ENCODE peak calls at places on chromosomes 11 and 22, in five cellular contexts. One of them, this sample, is unnamed.

GRCh38 chr11:121589946-121590537 is 137.3 kb upstream of the SORL1-AS1 start:
- DNase-seq in psoas muscle: no peak
- DNase-seq in fibroblast of mammary gland: no peak
- DNase-seq in stimulated activated CD8-positive, alpha-beta memory T cell treated with anti-CD3 and anti-CD28 coated beads, Interleukin-15, amount 100 ng/mL, for 24 hours: no peak
- DNase-seq in NAMALWA: peak
- DNase-seq in this sample: no peak

GRCh38 chr11:122772945-122773344 is 65.4 kb upstream of the CRTAM start:
- DNase-seq in psoas muscle: no peak
- DNase-seq in NAMALWA: no peak
- DNase-seq in stimulated activated CD8-positive, alpha-beta memory T cell treated with anti-CD3 and anti-CD28 coated beads, Interleukin-15, amount 100 ng/mL, for 24 hours: no peak
- DNase-seq in fibroblast of mammary gland: peak
- DNase-seq in this sample: no peak

GRCh38 chr11:67006029-67006884 is 16.7 kb upstream of the SYT12 start:
- DNase-seq in stimulated activated CD8-positive, alpha-beta memory T cell treated with anti-CD3 and anti-CD28 coated beads, Interleukin-15, amount 100 ng/mL, for 24 hours: no peak
- DNase-seq in fibroblast of mammary gland: peak
- DNase-seq in NAMALWA: peak
- DNase-seq in psoas muscle: peak
- DNase-seq in this sample: peak

GRCh38 chr22:23834830-23835772 is 3.7 kb downstream of the DERL3 start:
- DNase-seq in NAMALWA: no peak
- DNase-seq in fibroblast of mammary gland: no peak
- DNase-seq in stimulated activated CD8-positive, alpha-beta memory T cell treated with anti-CD3 and anti-CD28 coated beads, Interleukin-15, amount 100 ng/mL, for 24 hours: no peak
- DNase-seq in psoas muscle: peak
- DNase-seq in this sample: no peak

GRCh38 chr11:112451250-112451649 is 190.6 kb upstream of the PLET1 start:
- DNase-seq in psoas muscle: no peak
- DNase-seq in NAMALWA: no peak
- DNase-seq in stimulated activated CD8-positive, alpha-beta memory T cell treated with anti-CD3 and anti-CD28 coated beads, Interleukin-15, amount 100 ng/mL, for 24 hours: no peak
- DNase-seq in fibroblast of mammary gland: no peak
- DNase-seq in this sample: no peak

GRCh38 chr22:44664149-44664548 is 37.9 kb upstream of the PRR5 start:
- DNase-seq in fibroblast of mammary gland: no peak
- DNase-seq in psoas muscle: peak
- DNase-seq in NAMALWA: no peak
- DNase-seq in stimulated activated CD8-positive, alpha-beta memory T cell treated with anti-CD3 and anti-CD28 coated beads, Interleukin-15, amount 100 ng/mL, for 24 hours: no peak
- DNase-seq in this sample: no peak

GRCh38 chr11:79100093-79100704 is 340.6 kb downstream of the TENM4 start:
- DNase-seq in NAMALWA: peak
- DNase-seq in fibroblast of mammary gland: peak
- DNase-seq in psoas muscle: no peak
- DNase-seq in stimulated activated CD8-positive, alpha-beta memory T cell treated with anti-CD3 and anti-CD28 coated beads, Interleukin-15, amount 100 ng/mL, for 24 hours: no peak
- DNase-seq in this sample: peak

GRCh38 chr22:30249049-30250038 is 2.8 kb upstream of the LIF start:
- DNase-seq in NAMALWA: no peak
- DNase-seq in psoas muscle: peak
- DNase-seq in stimulated activated CD8-positive, alpha-beta memory T cell treated with anti-CD3 and anti-CD28 coated beads, Interleukin-15, amount 100 ng/mL, for 24 hours: no peak
- DNase-seq in fibroblast of mammary gland: peak
- DNase-seq in this sample: no peak

GRCh38 chr22:38706101-38706884 is 549 bp downstream of the GTPBP1 start:
- DNase-seq in stimulated activated CD8-positive, alpha-beta memory T cell treated with anti-CD3 and anti-CD28 coated beads, Interleukin-15, amount 100 ng/mL, for 24 hours: no peak
- DNase-seq in NAMALWA: peak
- DNase-seq in psoas muscle: peak
- DNase-seq in fibroblast of mammary gland: peak
- DNase-seq in this sample: no peak

GRCh38 chr11:117580866-117581265 is 216.2 kb downstream of the DSCAML1 start:
- DNase-seq in psoas muscle: no peak
- DNase-seq in fibroblast of mammary gland: no peak
- DNase-seq in NAMALWA: no peak
- DNase-seq in stimulated activated CD8-positive, alpha-beta memory T cell treated with anti-CD3 and anti-CD28 coated beads, Interleukin-15, amount 100 ng/mL, for 24 hours: no peak
- DNase-seq in this sample: no peak

GRCh38 chr11:75267171-75267970 is 26.8 kb downstream of the TPBGL start:
- DNase-seq in fibroblast of mammary gland: no peak
- DNase-seq in psoas muscle: peak
- DNase-seq in stimulated activated CD8-positive, alpha-beta memory T cell treated with anti-CD3 and anti-CD28 coated beads, Interleukin-15, amount 100 ng/mL, for 24 hours: no peak
- DNase-seq in NAMALWA: peak
- DNase-seq in this sample: no peak

GRCh38 chr11:46557684-46558151 is 36.1 kb downstream of the AMBRA1 start:
- DNase-seq in NAMALWA: no peak
- DNase-seq in psoas muscle: no peak
- DNase-seq in stimulated activated CD8-positive, alpha-beta memory T cell treated with anti-CD3 and anti-CD28 coated beads, Interleukin-15, amount 100 ng/mL, for 24 hours: no peak
- DNase-seq in fibroblast of mammary gland: peak
- DNase-seq in this sample: no peak

GRCh38 chr11:61113209-61113608 is 10.9 kb downstream of the CD5 start:
- DNase-seq in stimulated activated CD8-positive, alpha-beta memory T cell treated with anti-CD3 and anti-CD28 coated beads, Interleukin-15, amount 100 ng/mL, for 24 hours: no peak
- DNase-seq in NAMALWA: no peak
- DNase-seq in fibroblast of mammary gland: no peak
- DNase-seq in psoas muscle: no peak
- DNase-seq in this sample: no peak

GRCh38 chr22:41557401-41558240 is 3.2 kb upstream of the CSDC2 start:
- DNase-seq in NAMALWA: no peak
- DNase-seq in fibroblast of mammary gland: peak
- DNase-seq in psoas muscle: no peak
- DNase-seq in stimulated activated CD8-positive, alpha-beta memory T cell treated with anti-CD3 and anti-CD28 coated beads, Interleukin-15, amount 100 ng/mL, for 24 hours: no peak
- DNase-seq in this sample: peak

GRCh38 chr11:57597461-57597892 is at the start of gene SERPING1:
- DNase-seq in stimulated activated CD8-positive, alpha-beta memory T cell treated with anti-CD3 and anti-CD28 coated beads, Interleukin-15, amount 100 ng/mL, for 24 hours: no peak
- DNase-seq in NAMALWA: no peak
- DNase-seq in psoas muscle: peak
- DNase-seq in fibroblast of mammary gland: peak
- DNase-seq in this sample: no peak

GRCh38 chr11:119134389-119134978 is 13.1 kb downstream of the HINFP start:
- DNase-seq in fibroblast of mammary gland: no peak
- DNase-seq in stimulated activated CD8-positive, alpha-beta memory T cell treated with anti-CD3 and anti-CD28 coated beads, Interleukin-15, amount 100 ng/mL, for 24 hours: no peak
- DNase-seq in psoas muscle: no peak
- DNase-seq in NAMALWA: peak
- DNase-seq in this sample: no peak

GRCh38 chr11:62400760-62401159 is 18.1 kb upstream of the SCGB1A1 start:
- DNase-seq in stimulated activated CD8-positive, alpha-beta memory T cell treated with anti-CD3 and anti-CD28 coated beads, Interleukin-15, amount 100 ng/mL, for 24 hours: no peak
- DNase-seq in NAMALWA: no peak
- DNase-seq in fibroblast of mammary gland: peak
- DNase-seq in psoas muscle: peak
- DNase-seq in this sample: no peak

GRCh38 chr22:32480238-32480637 is 5.6 kb downstream of the FBXO7 start:
- DNase-seq in stimulated activated CD8-positive, alpha-beta memory T cell treated with anti-CD3 and anti-CD28 coated beads, Interleukin-15, amount 100 ng/mL, for 24 hours: no peak
- DNase-seq in fibroblast of mammary gland: no peak
- DNase-seq in NAMALWA: no peak
- DNase-seq in psoas muscle: no peak
- DNase-seq in this sample: no peak

GRCh38 chr22:40182231-40182835 is 4.6 kb downstream of the TNRC6B start:
- DNase-seq in NAMALWA: no peak
- DNase-seq in fibroblast of mammary gland: peak
- DNase-seq in stimulated activated CD8-positive, alpha-beta memory T cell treated with anti-CD3 and anti-CD28 coated beads, Interleukin-15, amount 100 ng/mL, for 24 hours: no peak
- DNase-seq in psoas muscle: no peak
- DNase-seq in this sample: no peak

GRCh38 chr11:19447150-19447566 is 206.4 kb upstream of the E2F8 start:
- DNase-seq in stimulated activated CD8-positive, alpha-beta memory T cell treated with anti-CD3 and anti-CD28 coated beads, Interleukin-15, amount 100 ng/mL, for 24 hours: no peak
- DNase-seq in psoas muscle: no peak
- DNase-seq in fibroblast of mammary gland: peak
- DNase-seq in NAMALWA: no peak
- DNase-seq in this sample: no peak

GRCh38 chr11:66225054-66225453 is 43.4 kb upstream of the RAB1B start:
- DNase-seq in stimulated activated CD8-positive, alpha-beta memory T cell treated with anti-CD3 and anti-CD28 coated beads, Interleukin-15, amount 100 ng/mL, for 24 hours: no peak
- DNase-seq in fibroblast of mammary gland: no peak
- DNase-seq in psoas muscle: peak
- DNase-seq in NAMALWA: no peak
- DNase-seq in this sample: no peak

GRCh38 chr11:39745401-39745800 is 1714.1 kb downstream of the LRRC4C start:
- DNase-seq in NAMALWA: no peak
- DNase-seq in stimulated activated CD8-positive, alpha-beta memory T cell treated with anti-CD3 and anti-CD28 coated beads, Interleukin-15, amount 100 ng/mL, for 24 hours: no peak
- DNase-seq in psoas muscle: no peak
- DNase-seq in fibroblast of mammary gland: no peak
- DNase-seq in this sample: no peak

GRCh38 chr11:102928247-102928646 is 27.3 kb downstream of the MMP13 start:
- DNase-seq in fibroblast of mammary gland: no peak
- DNase-seq in psoas muscle: no peak
- DNase-seq in stimulated activated CD8-positive, alpha-beta memory T cell treated with anti-CD3 and anti-CD28 coated beads, Interleukin-15, amount 100 ng/mL, for 24 hours: no peak
- DNase-seq in NAMALWA: no peak
- DNase-seq in this sample: no peak

GRCh38 chr11:33884035-33884434 is 7.8 kb downstream of the LMO2 start:
- DNase-seq in fibroblast of mammary gland: no peak
- DNase-seq in stimulated activated CD8-positive, alpha-beta memory T cell treated with anti-CD3 and anti-CD28 coated beads, Interleukin-15, amount 100 ng/mL, for 24 hours: no peak
- DNase-seq in psoas muscle: no peak
- DNase-seq in NAMALWA: no peak
- DNase-seq in this sample: no peak

GRCh38 chr22:45987462-45987861 is 10.5 kb upstream of the WNT7B start:
- DNase-seq in fibroblast of mammary gland: no peak
- DNase-seq in stimulated activated CD8-positive, alpha-beta memory T cell treated with anti-CD3 and anti-CD28 coated beads, Interleukin-15, amount 100 ng/mL, for 24 hours: no peak
- DNase-seq in psoas muscle: no peak
- DNase-seq in NAMALWA: no peak
- DNase-seq in this sample: no peak

GRCh38 chr11:12963789-12964536 is 45.2 kb upstream of the RASSF10 start:
- DNase-seq in psoas muscle: peak
- DNase-seq in fibroblast of mammary gland: peak
- DNase-seq in NAMALWA: peak
- DNase-seq in stimulated activated CD8-positive, alpha-beta memory T cell treated with anti-CD3 and anti-CD28 coated beads, Interleukin-15, amount 100 ng/mL, for 24 hours: peak
- DNase-seq in this sample: peak

GRCh38 chr11:65524747-65525658 is at the start of gene SCYL1:
- DNase-seq in stimulated activated CD8-positive, alpha-beta memory T cell treated with anti-CD3 and anti-CD28 coated beads, Interleukin-15, amount 100 ng/mL, for 24 hours: peak
- DNase-seq in psoas muscle: peak
- DNase-seq in fibroblast of mammary gland: peak
- DNase-seq in NAMALWA: peak
- DNase-seq in this sample: peak

GRCh38 chr11:68751331-68751856 is at the start of gene TESMIN:
- DNase-seq in stimulated activated CD8-positive, alpha-beta memory T cell treated with anti-CD3 and anti-CD28 coated beads, Interleukin-15, amount 100 ng/mL, for 24 hours: peak
- DNase-seq in NAMALWA: peak
- DNase-seq in psoas muscle: peak
- DNase-seq in fibroblast of mammary gland: peak
- DNase-seq in this sample: peak

GRCh38 chr11:133910101-133910500 is 46.7 kb downstream of the IGSF9B start:
- DNase-seq in psoas muscle: peak
- DNase-seq in stimulated activated CD8-positive, alpha-beta memory T cell treated with anti-CD3 and anti-CD28 coated beads, Interleukin-15, amount 100 ng/mL, for 24 hours: no peak
- DNase-seq in fibroblast of mammary gland: no peak
- DNase-seq in NAMALWA: no peak
- DNase-seq in this sample: no peak